ENCODE peak calls at places on chromosomes 1 and 21, in five cellular contexts. I is GM12878, A is SK-N-SH, G is stomach, H is HepG2. X is an unnamed sample.

GRCh38 chr1:226051356-226051755 is 11.2 kb upstream of the H3-3A start:
- DNase-seq in A (no peak), H (no peak), G (no peak), I (no peak), X (no peak)

GRCh38 chr21:41374867-41375533 is 13.2 kb downstream of the MX2 start:
- DNase-seq in A (no peak), H (no peak), I (no peak), G (no peak), X (no peak)

GRCh38 chr1:107669996-107670395 is 295.0 kb downstream of the VAV3 start:
- DNase-seq in G (peak; percentile 91), H (no peak), I (no peak), A (peak; percentile 6), X (peak; percentile 82)

GRCh38 chr1:44808938-44809917 is 905 bp downstream of the BTBD19 start:
- DNase-seq in G (peak; percentile 51), A (no peak), H (peak; percentile 66), I (peak; percentile 84), X (peak; percentile 85)

GRCh38 chr1:167676205-167676915 is 45.4 kb upstream of the MPZL1 start:
- DNase-seq in H (no peak), A (no peak), I (peak; percentile 88), G (no peak), X (no peak)

GRCh38 chr1:183164963-183165362 is 21.1 kb upstream of the LAMC2 start:
- DNase-seq in G (no peak), H (no peak), I (no peak), A (no peak), X (no peak)

GRCh38 chr1:212228591-212229119 is 56.6 kb upstream of the PPP2R5A start:
- DNase-seq in G (peak; percentile 72), H (peak; percentile 80), I (no peak), A (no peak), X (no peak)

GRCh38 chr1:119747451-119747850 is 21.3 kb downstream of the HMGCS2 start:
- DNase-seq in H (no peak), A (no peak), I (no peak), G (no peak), X (no peak)

GRCh38 chr1:74160045-74160444 is 37.9 kb downstream of the LRRIQ3 start:
- DNase-seq in G (no peak), I (no peak), H (no peak), A (no peak), X (no peak)

GRCh38 chr1:30929135-30929889 is 20.8 kb upstream of the SDC3 start:
- DNase-seq in G (peak; percentile 42), H (peak; percentile 68), I (no peak), A (peak; percentile 70), X (no peak)

GRCh38 chr1:3684031-3684430 is 31.7 kb downstream of the TP73 start:
- DNase-seq in I (no peak), G (peak; percentile 47), A (no peak), H (no peak), X (no peak)

GRCh38 chr1:115286431-115287205 is 51.4 kb downstream of the NGF start:
- DNase-seq in H (no peak), A (no peak), I (no peak), G (no peak), X (no peak)

GRCh38 chr1:209584186-209584776 is 767 bp downstream of the CAMK1G start:
- DNase-seq in H (no peak), G (no peak), I (no peak), A (no peak), X (no peak)

GRCh38 chr1:64378826-64379225 is 91.1 kb upstream of the CACHD1 start:
- DNase-seq in I (no peak), H (no peak), G (no peak), A (no peak), X (no peak)

GRCh38 chr1:18486195-18486594 is 5.5 kb downstream of the KLHDC7A start:
- DNase-seq in H (peak; percentile 63), A (peak; percentile 52), I (no peak), G (no peak), X (no peak)

GRCh38 chr1:184379111-184379752 is 7.6 kb upstream of the C1orf21 start:
- DNase-seq in H (no peak), A (peak; percentile 25), G (no peak), I (no peak), X (no peak)

GRCh38 chr1:175146535-175147213 is 45.9 kb downstream of the KIAA0040 start:
- DNase-seq in A (peak; percentile 85), I (no peak), H (peak; percentile 31), G (peak; percentile 78), X (no peak)

GRCh38 chr1:187862506-187862905 is 1033.8 kb downstream of the PLA2G4A start:
- DNase-seq in G (no peak), H (no peak), I (no peak), A (no peak), X (no peak)

GRCh38 chr1:217605390-217605789 is 25.5 kb downstream of the GPATCH2 start:
- DNase-seq in G (no peak), A (no peak), I (no peak), H (no peak), X (no peak)

GRCh38 chr1:206953126-206953525 is 6.9 kb upstream of the PIGR start:
- DNase-seq in I (no peak), H (no peak), G (peak; percentile 77), A (no peak), X (no peak)

GRCh38 chr1:78210167-78210566 is 164.4 kb downstream of the GIPC2 start:
- DNase-seq in I (no peak), G (no peak), H (no peak), A (no peak), X (no peak)

GRCh38 chr1:205325334-205325884 is 3.9 kb upstream of the NUAK2 start:
- DNase-seq in H (peak; percentile 52), A (peak; percentile 72), I (peak; percentile 37), G (peak; percentile 69), X (no peak)

GRCh38 chr1:228101994-228102790 is 933 bp downstream of the C1orf35 start:
- DNase-seq in A (peak; percentile 86), I (no peak), G (peak; percentile 53), H (no peak), X (no peak)

GRCh38 chr1:31577515-31578191 is 1.3 kb downstream of the TINAGL1 start:
- DNase-seq in H (peak; percentile 24), I (no peak), A (no peak), G (no peak), X (no peak)

GRCh38 chr1:153515504-153516394 is 20.0 kb downstream of the S100A6 start:
- DNase-seq in H (no peak), I (no peak), G (peak; percentile 69), A (no peak), X (no peak)

GRCh38 chr1:209844695-209845404 is 17.1 kb downstream of the UTP25 start:
- DNase-seq in A (no peak), I (no peak), H (no peak), G (no peak), X (no peak)

GRCh38 chr1:179743679-179744400 is 749 bp downstream of the FAM163A start:
- DNase-seq in A (peak; percentile 80), I (no peak), G (no peak), H (no peak), X (no peak)

GRCh38 chr1:114377356-114377755 is 133.6 kb downstream of the TRIM33 start:
- DNase-seq in H (no peak), A (no peak), G (no peak), I (no peak), X (no peak)

GRCh38 chr1:44632511-44633072 is 41.7 kb downstream of the TMEM53 start:
- DNase-seq in G (no peak), A (peak; percentile 46), I (no peak), H (no peak), X (no peak)

GRCh38 chr21:28336299-28336698 is 656.4 kb downstream of the LTN1 start:
- DNase-seq in H (peak; percentile 16), G (peak; percentile 26), I (no peak), A (peak; percentile 22), X (no peak)

GRCh38 chr1:234477373-234478151 is 1.4 kb downstream of the TARBP1 start:
- DNase-seq in G (no peak), H (no peak), A (peak; percentile 25), I (no peak), X (no peak)
- H3K27ac ChIP-seq in G (peak overlapping the region; percentile 97), H (peak overlapping the region; percentile 90), A (peak overlapping the region; percentile 21), I (peak overlapping the region; percentile 78), X (peak overlapping the region; percentile 98)

GRCh38 chr1:172895050-172895460 is 155.7 kb downstream of the TNFSF18 start:
- DNase-seq in A (no peak), H (no peak), G (no peak), I (no peak), X (no peak)
- TF ChIP-seq POLR2AphosphoS5 in A (no peak), H (no peak), G (no peak), I (no peak), X (no peak)

DNA sequence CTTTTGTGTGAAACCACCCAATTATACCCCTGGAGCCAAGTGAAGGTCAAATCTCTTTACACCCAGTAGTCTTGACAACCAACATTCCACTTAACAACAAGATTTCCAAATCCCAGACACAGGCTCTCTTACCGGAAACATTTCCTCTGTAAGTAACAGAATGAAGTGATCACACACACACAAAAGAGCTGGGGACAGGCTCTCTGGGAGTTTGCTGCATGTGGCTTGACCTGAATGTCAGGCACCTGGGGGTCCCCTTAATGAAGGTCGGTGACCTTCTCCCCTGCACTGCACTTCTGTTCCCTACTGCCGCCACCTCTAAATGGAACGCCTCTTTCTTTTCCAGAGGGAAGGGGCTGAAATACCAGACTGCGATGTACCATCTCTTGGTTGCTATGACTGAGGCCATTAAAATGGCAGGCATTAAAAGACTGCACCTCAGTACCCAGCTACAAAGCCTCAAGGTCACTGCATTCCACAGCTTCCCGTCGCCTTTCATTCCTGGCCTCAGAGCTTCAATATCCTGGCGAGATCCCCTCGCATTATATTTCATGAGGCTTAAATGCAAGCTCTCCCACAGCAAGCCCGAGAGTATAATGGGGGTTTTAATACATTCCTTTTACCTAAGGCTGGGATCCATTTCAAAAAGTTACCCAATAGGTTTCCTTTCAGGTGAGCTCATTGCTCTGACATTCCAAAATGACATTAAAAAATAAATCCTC is 90.8 kb upstream of the DIRAS3 start:
- DNase-seq in G (no peak), A (no peak), H (no peak), I (no peak), X (no peak)
- TF ChIP-seq EP300 in G (no peak), A (no peak), H (no peak), I (no peak), X (no peak)

GRCh38 chr1:224799083-224799482 is 130.4 kb upstream of the DNAH14 start:
- DNase-seq in I (no peak), H (no peak), G (no peak), A (no peak), X (no peak)
- H3K27ac ChIP-seq in I (no peak overlapping the region), H (no peak overlapping the region), G (no peak overlapping the region), A (no peak overlapping the region), X (no peak overlapping the region)

DNA sequence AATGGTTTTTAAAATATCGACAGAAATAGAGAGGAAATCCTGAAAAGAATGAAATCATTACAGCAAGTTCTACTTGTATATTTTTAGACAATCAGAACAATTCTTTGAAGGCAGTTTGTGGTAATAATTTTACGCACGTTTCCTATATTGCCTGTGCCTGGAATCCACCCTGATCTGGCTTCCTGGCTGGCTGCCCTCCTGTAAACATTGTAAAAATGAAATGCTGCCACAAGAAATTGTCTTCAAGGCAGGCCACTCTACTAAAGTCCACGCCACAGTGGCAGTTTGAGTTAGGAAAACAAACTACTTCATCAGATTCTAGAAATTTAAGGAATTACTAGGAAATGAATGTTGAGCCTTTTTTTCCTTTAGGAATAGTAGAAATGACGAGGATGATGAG is 454.5 kb upstream of the NR5A2 start:
- DNase-seq in G (no peak), I (no peak), A (no peak), H (no peak), X (no peak)
- TF ChIP-seq POLR2AphosphoS5 in G (no peak), I (no peak), A (no peak), H (no peak), X (no peak)

X was measured in suprapubic skin.